ENCODE peak calls at places on chromosome 10, in eight cellular contexts. One of them, this sample, is unnamed.

GRCh38 chr10:103512166-103512565 is 18.7 kb downstream of the NEURL1 start:
- DNase-seq in GF-D8: no peak
- DNase-seq in stimulated activated CD8-positive, alpha-beta memory T cell treated with anti-CD3 and anti-CD28 coated beads, Interleukin-15, amount 100 ng/mL, for 24 hours: no peak
- DNase-seq in pulmonary artery endothelial cell: no peak
- DNase-seq in EH: no peak
- DNase-seq in A549: no peak
- DNase-seq in hepatocyte: no peak
- DNase-seq in astrocyte of the spinal cord: no peak
- DNase-seq in this sample: no peak

GRCh38 chr10:71771204-71771603 is 2.1 kb downstream of the VSIR start:
- DNase-seq in GF-D8: no peak
- DNase-seq in stimulated activated CD8-positive, alpha-beta memory T cell treated with anti-CD3 and anti-CD28 coated beads, Interleukin-15, amount 100 ng/mL, for 24 hours: no peak
- DNase-seq in pulmonary artery endothelial cell: no peak
- DNase-seq in EH: no peak
- DNase-seq in A549: no peak
- DNase-seq in hepatocyte: no peak
- DNase-seq in astrocyte of the spinal cord: no peak
- DNase-seq in this sample: no peak

GRCh38 chr10:27720529-27720928 is 25.1 kb downstream of the MKX start:
- DNase-seq in GF-D8: no peak
- DNase-seq in stimulated activated CD8-positive, alpha-beta memory T cell treated with anti-CD3 and anti-CD28 coated beads, Interleukin-15, amount 100 ng/mL, for 24 hours: no peak
- DNase-seq in pulmonary artery endothelial cell: no peak
- DNase-seq in EH: peak; percentile 80
- DNase-seq in A549: no peak
- DNase-seq in hepatocyte: no peak
- DNase-seq in astrocyte of the spinal cord: no peak
- DNase-seq in this sample: no peak

GRCh38 chr10:109784236-109784635 is 139.1 kb downstream of the XPNPEP1 start:
- DNase-seq in GF-D8: no peak
- DNase-seq in stimulated activated CD8-positive, alpha-beta memory T cell treated with anti-CD3 and anti-CD28 coated beads, Interleukin-15, amount 100 ng/mL, for 24 hours: no peak
- DNase-seq in pulmonary artery endothelial cell: no peak
- DNase-seq in EH: peak; percentile 35
- DNase-seq in A549: no peak
- DNase-seq in hepatocyte: no peak
- DNase-seq in astrocyte of the spinal cord: no peak
- DNase-seq in this sample: no peak

GRCh38 chr10:98030093-98030821 is at the start of gene CRTAC1:
- DNase-seq in GF-D8: no peak
- DNase-seq in stimulated activated CD8-positive, alpha-beta memory T cell treated with anti-CD3 and anti-CD28 coated beads, Interleukin-15, amount 100 ng/mL, for 24 hours: no peak
- DNase-seq in pulmonary artery endothelial cell: no peak
- DNase-seq in EH: peak; percentile 12
- DNase-seq in A549: peak; percentile 32
- DNase-seq in hepatocyte: peak; percentile 78
- DNase-seq in astrocyte of the spinal cord: peak; percentile 8
- DNase-seq in this sample: no peak

GRCh38 chr10:60314306-60314940 is 75.3 kb downstream of the ANK3 start:
- DNase-seq in GF-D8: no peak
- DNase-seq in stimulated activated CD8-positive, alpha-beta memory T cell treated with anti-CD3 and anti-CD28 coated beads, Interleukin-15, amount 100 ng/mL, for 24 hours: no peak
- DNase-seq in pulmonary artery endothelial cell: peak; percentile 65
- DNase-seq in EH: peak; percentile 76
- DNase-seq in A549: no peak
- DNase-seq in hepatocyte: peak; percentile 31
- DNase-seq in astrocyte of the spinal cord: peak; percentile 79
- DNase-seq in this sample: no peak

GRCh38 chr10:48604408-48605263 is at the start of gene ARHGAP22:
- DNase-seq in GF-D8: no peak
- DNase-seq in stimulated activated CD8-positive, alpha-beta memory T cell treated with anti-CD3 and anti-CD28 coated beads, Interleukin-15, amount 100 ng/mL, for 24 hours: no peak
- DNase-seq in pulmonary artery endothelial cell: no peak
- DNase-seq in EH: peak; percentile 58
- DNase-seq in A549: peak; percentile 73
- DNase-seq in hepatocyte: peak; percentile 32
- DNase-seq in astrocyte of the spinal cord: peak; percentile 52
- DNase-seq in this sample: no peak

GRCh38 chr10:8055420-8056349 is 1.2 kb downstream of the GATA3 start:
- DNase-seq in GF-D8: no peak
- DNase-seq in stimulated activated CD8-positive, alpha-beta memory T cell treated with anti-CD3 and anti-CD28 coated beads, Interleukin-15, amount 100 ng/mL, for 24 hours: no peak
- DNase-seq in pulmonary artery endothelial cell: no peak
- DNase-seq in EH: no peak
- DNase-seq in A549: no peak
- DNase-seq in hepatocyte: peak; percentile 16
- DNase-seq in astrocyte of the spinal cord: no peak
- DNase-seq in this sample: no peak

GRCh38 chr10:100004805-100005510 is 4.8 kb downstream of the DNMBP start:
- DNase-seq in GF-D8: no peak
- DNase-seq in stimulated activated CD8-positive, alpha-beta memory T cell treated with anti-CD3 and anti-CD28 coated beads, Interleukin-15, amount 100 ng/mL, for 24 hours: no peak
- DNase-seq in pulmonary artery endothelial cell: no peak
- DNase-seq in EH: peak; percentile 37
- DNase-seq in A549: no peak
- DNase-seq in hepatocyte: no peak
- DNase-seq in astrocyte of the spinal cord: no peak
- DNase-seq in this sample: no peak

GRCh38 chr10:93198401-93199175 is 124.9 kb downstream of the CYP26A1 start:
- DNase-seq in GF-D8: no peak
- DNase-seq in stimulated activated CD8-positive, alpha-beta memory T cell treated with anti-CD3 and anti-CD28 coated beads, Interleukin-15, amount 100 ng/mL, for 24 hours: no peak
- DNase-seq in pulmonary artery endothelial cell: no peak
- DNase-seq in EH: no peak
- DNase-seq in A549: no peak
- DNase-seq in hepatocyte: peak; percentile 42
- DNase-seq in astrocyte of the spinal cord: no peak
- DNase-seq in this sample: no peak

GRCh38 chr10:97542169-97543024 is 30.2 kb upstream of the ANKRD2 start:
- DNase-seq in GF-D8: no peak
- DNase-seq in stimulated activated CD8-positive, alpha-beta memory T cell treated with anti-CD3 and anti-CD28 coated beads, Interleukin-15, amount 100 ng/mL, for 24 hours: no peak
- DNase-seq in pulmonary artery endothelial cell: peak; percentile 96
- DNase-seq in EH: peak; percentile 93
- DNase-seq in A549: peak; percentile 83
- DNase-seq in hepatocyte: peak; percentile 87
- DNase-seq in astrocyte of the spinal cord: peak; percentile 97
- DNase-seq in this sample: no peak

GRCh38 chr10:70761031-70761601 is 24.1 kb downstream of the TBATA start:
- DNase-seq in GF-D8: no peak
- DNase-seq in stimulated activated CD8-positive, alpha-beta memory T cell treated with anti-CD3 and anti-CD28 coated beads, Interleukin-15, amount 100 ng/mL, for 24 hours: no peak
- DNase-seq in pulmonary artery endothelial cell: no peak
- DNase-seq in EH: peak; percentile 37
- DNase-seq in A549: no peak
- DNase-seq in hepatocyte: peak; percentile 52
- DNase-seq in astrocyte of the spinal cord: peak; percentile 20
- DNase-seq in this sample: no peak

GRCh38 chr10:127506094-127506493 is 43.0 kb upstream of the NPS start:
- DNase-seq in GF-D8: no peak
- DNase-seq in stimulated activated CD8-positive, alpha-beta memory T cell treated with anti-CD3 and anti-CD28 coated beads, Interleukin-15, amount 100 ng/mL, for 24 hours: no peak
- DNase-seq in pulmonary artery endothelial cell: no peak
- DNase-seq in EH: no peak
- DNase-seq in A549: no peak
- DNase-seq in hepatocyte: no peak
- DNase-seq in astrocyte of the spinal cord: no peak
- DNase-seq in this sample: no peak

This sample was measured in T-helper 9 cell.